ENCODE peak calls at places on chromosomes 11 and 22, in six cellular contexts. R is heart right ventricle, E is tibial artery, L is mucosa of descending colon, Y is uterus, A is fibroblast of lung. W is an unnamed sample.
A peak's percentile ranks its signal among the peaks of the same experiment; 100 is the strongest.

GRCh38 chr11:80724366-80724765 is 1283.5 kb upstream of the TENM4 start:
- DNase-seq in R (no peak), E (no peak), L (no peak), Y (no peak), A (no peak), W (no peak)

GRCh38 chr11:33724644-33725035 is 11.6 kb downstream of the CD59 start:
- DNase-seq in R (no peak), E (peak; percentile 82), L (peak; percentile 30), Y (no peak), A (peak; percentile 89), W (no peak)

GRCh38 chr11:113690619-113691569 is 15.2 kb downstream of the TMPRSS5 start:
- DNase-seq in R (no peak), E (peak; percentile 70), L (peak; percentile 63), Y (no peak), A (peak; percentile 44), W (peak; percentile 19)

GRCh38 chr11:72834905-72835304 is 20.7 kb downstream of the ATG16L2 start:
- DNase-seq in R (no peak), E (peak; percentile 83), L (no peak), Y (no peak), A (no peak), W (no peak)

GRCh38 chr22:30261134-30261533 is 5.5 kb downstream of the OSM start:
- DNase-seq in R (no peak), E (no peak), L (no peak), Y (no peak), A (no peak), W (no peak)

GRCh38 chr11:45021692-45022130 is 71.0 kb upstream of the TP53I11 start:
- DNase-seq in R (peak; percentile 83), E (peak; percentile 95), L (peak; percentile 48), Y (peak; percentile 69), A (peak; percentile 88), W (no peak)

GRCh38 chr22:44710474-44711235 is 8.7 kb downstream of the PRR5 start:
- DNase-seq in R (no peak), E (no peak), L (peak; percentile 90), Y (no peak), A (no peak), W (peak; percentile 20)

GRCh38 chr11:13104619-13105236 is 95.6 kb downstream of the RASSF10 start:
- DNase-seq in R (no peak), E (no peak), L (no peak), Y (no peak), A (no peak), W (no peak)

GRCh38 chr11:126654886-126655806 is 299.7 kb downstream of the ST3GAL4 start:
- DNase-seq in R (no peak), E (no peak), L (no peak), Y (no peak), A (no peak), W (no peak)

GRCh38 chr22:17589810-17590375 is 26.6 kb downstream of the SLC25A18 start:
- DNase-seq in R (no peak), E (peak; percentile 56), L (no peak), Y (no peak), A (no peak), W (no peak)

GRCh38 chr11:2100361-2101170 is 38.6 kb downstream of the IGF2 start:
- DNase-seq in R (peak; percentile 74), E (no peak), L (peak; percentile 12), Y (no peak), A (no peak), W (no peak)

GRCh38 chr22:46085831-46086576 is 64.3 kb upstream of the PPARA start:
- DNase-seq in R (peak; percentile 78), E (peak; percentile 86), L (peak; percentile 91), Y (peak; percentile 85), A (peak; percentile 74), W (no peak)

GRCh38 chr11:115290479-115291390 is 213.5 kb downstream of the CADM1 start:
- DNase-seq in R (no peak), E (no peak), L (no peak), Y (no peak), A (no peak), W (no peak)

GRCh38 chr11:1762537-1763302 is 1.0 kb downstream of the CTSD start:
- DNase-seq in R (no peak), E (peak; percentile 85), L (peak; percentile 91), Y (no peak), A (peak; percentile 26), W (no peak)

GRCh38 chr22:21626735-21627469 is 2.9 kb downstream of the YDJC start:
- DNase-seq in R (no peak), E (no peak), L (no peak), Y (no peak), A (no peak), W (no peak)

GRCh38 chr11:118171274-118172062 is 5.0 kb downstream of the SCN2B start:
- DNase-seq in R (peak; percentile 72), E (peak; percentile 77), L (peak; percentile 71), Y (peak; percentile 71), A (peak; percentile 58), W (peak; percentile 76)

GRCh38 chr11:21105196-21105917 is 436.0 kb downstream of the NELL1 start:
- DNase-seq in R (no peak), E (no peak), L (no peak), Y (no peak), A (no peak), W (no peak)

GRCh38 chr22:50473088-50473487 is 1.7 kb downstream of the SBF1 start:
- DNase-seq in R (peak; percentile 11), E (no peak), L (peak; percentile 33), Y (no peak), A (no peak), W (peak; percentile 85)

GRCh38 chr11:119676461-119677020 is 52.5 kb downstream of the NECTIN1 start:
- DNase-seq in R (no peak), E (no peak), L (no peak), Y (no peak), A (peak; percentile 49), W (no peak)

GRCh38 chr11:103586756-103587155 is 449.7 kb upstream of the DDI1 start:
- DNase-seq in R (no peak), E (no peak), L (no peak), Y (no peak), A (no peak), W (no peak)

DNA sequence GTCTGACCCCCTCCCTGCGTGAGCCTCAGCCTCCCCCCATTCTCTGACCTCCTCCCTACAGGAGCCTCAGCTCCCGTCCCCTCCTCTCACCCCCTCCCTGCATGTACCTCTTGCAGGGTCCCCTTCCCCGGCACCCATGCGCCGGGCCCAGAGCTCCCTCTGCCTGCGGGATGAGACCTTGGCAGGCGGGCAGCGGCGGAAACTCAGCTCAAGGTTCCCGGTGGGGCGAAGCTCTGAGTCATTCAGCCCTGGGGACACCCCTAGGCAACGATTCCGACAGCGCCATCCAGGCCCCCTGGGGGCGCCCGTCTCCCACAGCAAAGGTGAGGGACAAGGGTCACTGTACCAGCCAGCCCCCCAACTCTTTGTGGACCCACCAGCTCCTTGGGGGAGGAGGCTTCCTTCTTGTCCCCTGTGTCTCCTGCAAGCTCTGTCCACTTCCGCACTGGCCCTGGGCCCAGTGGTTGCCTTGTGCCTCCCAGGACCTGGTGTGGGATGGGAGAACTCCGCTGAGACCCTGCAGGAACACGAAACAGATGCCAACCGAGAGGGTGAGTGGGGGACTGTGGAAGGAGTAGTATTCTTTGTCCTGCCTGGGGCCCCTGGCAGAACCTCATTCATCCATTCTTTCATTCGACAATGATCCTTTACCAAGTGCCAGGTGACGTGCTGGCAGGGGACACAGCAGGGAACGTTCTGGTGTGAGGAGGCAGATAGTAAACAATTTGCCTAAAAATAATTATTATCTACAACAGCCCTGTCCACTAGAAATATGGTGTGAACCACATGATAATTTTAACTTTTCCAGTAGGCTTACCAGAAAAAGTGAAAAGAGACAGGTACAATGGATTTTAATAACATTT is 3.7 kb upstream of the RPS6KA4 start:
- DNase-seq in R (peak; percentile 82), E (peak; percentile 91), L (peak; percentile 83), Y (peak; percentile 74), A (peak; percentile 79), W (peak; percentile 86)
- H3K4me1 ChIP-seq in R (peaks cover 28% of the 10 kb centered on the region), E (peaks cover 44% of the 10 kb centered on the region), L (peaks cover 17% of the 10 kb centered on the region), Y (peaks cover 20% of the 10 kb centered on the region), A (peaks cover 20% of the 10 kb centered on the region), W (peaks cover 44% of the 10 kb centered on the region)

DNA sequence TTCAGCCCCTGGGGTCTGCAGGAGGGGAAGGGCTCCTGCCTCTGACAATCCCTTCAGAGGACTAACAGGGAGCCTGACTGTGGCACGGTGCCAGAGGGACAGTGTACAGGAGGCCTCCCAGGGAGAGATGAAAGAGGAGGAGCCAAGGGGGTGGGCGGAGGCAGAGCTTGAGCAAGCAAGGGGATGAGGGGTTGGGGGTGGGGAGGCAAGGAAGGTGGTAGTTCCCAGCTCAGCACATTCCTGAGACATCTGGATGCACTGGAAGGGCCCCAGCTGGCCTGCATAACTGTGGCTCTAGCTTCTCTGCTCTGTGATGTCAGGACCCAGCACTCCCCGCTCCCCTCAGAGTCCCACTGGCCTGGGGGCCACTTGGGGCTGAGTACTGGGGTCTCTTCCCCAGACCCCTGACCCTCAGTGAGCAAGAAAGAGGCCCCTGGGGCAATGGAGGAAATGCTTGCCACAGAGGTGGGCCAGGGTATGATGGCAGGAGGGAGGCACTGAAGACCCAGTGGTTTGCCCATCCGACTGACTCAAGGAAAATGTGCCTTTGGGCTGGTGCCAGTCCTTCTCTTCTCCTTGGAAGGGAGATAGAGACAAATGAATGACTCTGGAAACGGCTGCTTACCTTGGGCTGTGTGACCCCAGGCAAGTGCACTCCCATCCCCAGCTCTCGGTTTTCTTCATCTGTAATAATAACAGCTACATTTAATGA is 13.3 kb downstream of the CREB3L1 start:
- DNase-seq in R (peak; percentile 64), E (no peak), L (peak; percentile 81), Y (peak; percentile 93), A (peak; percentile 98), W (no peak)
- H3K4me3 ChIP-seq in R (no peak overlapping the region), E (no peak overlapping the region), L (no peak overlapping the region), Y (no peak overlapping the region), A (peak overlapping the region; percentile 21), W (no peak overlapping the region)

GRCh38 chr11:69049490-69049867 is 747 bp downstream of the TPCN2 start:
- DNase-seq in R (no peak), E (no peak), L (peak; percentile 31), Y (no peak), A (no peak), W (peak; percentile 44)
- H3K4me1 ChIP-seq in R (peaks cover 43% of the 10 kb centered on the region), E (peaks cover 54% of the 10 kb centered on the region), L (peaks cover 12% of the 10 kb centered on the region), Y (peaks cover 12% of the 10 kb centered on the region), A (peaks cover 17% of the 10 kb centered on the region), W (peaks cover 80% of the 10 kb centered on the region)

DNA sequence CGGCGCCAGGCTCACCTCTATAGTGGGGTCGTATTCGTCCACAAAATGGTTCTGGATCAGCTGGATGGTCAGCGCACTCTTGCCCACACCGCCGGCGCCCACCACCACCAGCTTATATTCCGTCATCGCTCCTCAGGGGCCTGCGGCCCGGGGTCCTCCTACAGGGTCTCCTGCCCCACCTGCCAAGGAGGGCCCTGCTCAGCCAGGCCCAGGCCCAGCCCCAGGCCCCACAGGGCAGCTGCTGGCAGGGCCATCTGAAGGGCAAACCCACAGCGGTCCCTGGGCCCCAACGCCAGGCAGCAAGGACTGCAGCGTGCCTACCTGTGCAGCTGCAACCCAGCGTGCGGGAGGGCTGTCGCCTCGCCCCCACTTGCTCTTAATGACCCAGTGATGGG is 1.2 kb downstream of the HRAS start:
- DNase-seq in R (no peak), E (peak; percentile 68), L (no peak), Y (peak; percentile 23), A (no peak), W (no peak)
- H3K4me3 ChIP-seq in R (peak overlapping the region; percentile 88), E (peak overlapping the region; percentile 81), L (no peak overlapping the region), Y (peak overlapping the region; percentile 62), A (peak overlapping the region; percentile 85), W (peak overlapping the region; percentile 94)

GRCh38 chr22:32780726-32781310 is 20.7 kb upstream of the TIMP3 start:
- DNase-seq in R (no peak), E (no peak), L (no peak), Y (no peak), A (no peak), W (no peak)
- H3K4me1 ChIP-seq in R (no peaks in the 10 kb centered on the region), E (no peaks in the 10 kb centered on the region), L (no peaks in the 10 kb centered on the region), Y (no peaks in the 10 kb centered on the region), A (no peaks in the 10 kb centered on the region), W (no peaks in the 10 kb centered on the region)

GRCh38 chr11:125263268-125263790 is 98.8 kb downstream of the PKNOX2 start:
- DNase-seq in R (peak; percentile 82), E (peak; percentile 71), L (peak; percentile 47), Y (peak; percentile 79), A (peak; percentile 99), W (no peak)
- H3K4me3 ChIP-seq in R (no peak overlapping the region), E (peak overlapping the region; percentile 20), L (no peak overlapping the region), Y (no peak overlapping the region), A (no peak overlapping the region), W (no peak overlapping the region)